ENCODE peak calls at places on chromosomes 16 and 17, in six cellular contexts. One of them, this sample, is unnamed. For H3K4me1, the result is how much of the 10 kb centered on the place peaks cover.

GRCh38 chr16:65002265-65002664 is 119.6 kb downstream of the CDH11 start:
- DNase-seq in RWPE2: no peak
- DNase-seq in psoas muscle: no peak
- DNase-seq in Peyer's patch: no peak
- DNase-seq in GM23338: no peak
- DNase-seq in OCI-LY7: no peak
- DNase-seq in this sample: no peak

GRCh38 chr17:19374136-19374535 is 4.2 kb upstream of the MAPK7 start:
- DNase-seq in RWPE2: no peak
- DNase-seq in OCI-LY7: no peak
- DNase-seq in Peyer's patch: no peak
- DNase-seq in GM23338: no peak
- DNase-seq in psoas muscle: no peak
- DNase-seq in this sample: no peak

GRCh38 chr16:28181557-28181914 is 30.2 kb downstream of the XPO6 start:
- DNase-seq in Peyer's patch: no peak
- DNase-seq in RWPE2: no peak
- DNase-seq in OCI-LY7: no peak
- DNase-seq in GM23338: no peak
- DNase-seq in psoas muscle: no peak
- DNase-seq in this sample: no peak

GRCh38 chr16:87324411-87325275 is 7.5 kb upstream of the C16orf95 start:
- DNase-seq in psoas muscle: peak
- DNase-seq in Peyer's patch: peak
- DNase-seq in OCI-LY7: peak
- DNase-seq in GM23338: peak
- DNase-seq in RWPE2: peak
- DNase-seq in this sample: no peak

GRCh38 chr17:59842901-59843652 is 49.7 kb downstream of the TUBD1 start:
- DNase-seq in Peyer's patch: peak
- DNase-seq in RWPE2: peak
- DNase-seq in psoas muscle: no peak
- DNase-seq in OCI-LY7: no peak
- DNase-seq in GM23338: peak
- DNase-seq in this sample: no peak

GRCh38 chr17:43090022-43090421 is 35.1 kb downstream of the BRCA1 start:
- DNase-seq in psoas muscle: no peak
- DNase-seq in GM23338: no peak
- DNase-seq in RWPE2: no peak
- DNase-seq in OCI-LY7: no peak
- DNase-seq in Peyer's patch: no peak
- DNase-seq in this sample: no peak

GRCh38 chr17:34872640-34873039 is 88.6 kb downstream of the CCT6B start:
- DNase-seq in Peyer's patch: no peak
- DNase-seq in RWPE2: no peak
- DNase-seq in psoas muscle: no peak
- DNase-seq in GM23338: no peak
- DNase-seq in OCI-LY7: no peak
- DNase-seq in this sample: no peak

GRCh38 chr16:27437946-27438345 is 36.0 kb downstream of the IL21R start:
- DNase-seq in RWPE2: peak
- DNase-seq in GM23338: no peak
- DNase-seq in OCI-LY7: no peak
- DNase-seq in Peyer's patch: no peak
- DNase-seq in psoas muscle: no peak
- DNase-seq in this sample: peak

GRCh38 chr16:79411357-79411756 is 189.2 kb downstream of the MAF start:
- DNase-seq in Peyer's patch: no peak
- DNase-seq in OCI-LY7: no peak
- DNase-seq in GM23338: no peak
- DNase-seq in RWPE2: no peak
- DNase-seq in psoas muscle: no peak
- DNase-seq in this sample: no peak

GRCh38 chr17:49850772-49851386 is 3.0 kb upstream of the TAC4 start:
- DNase-seq in OCI-LY7: no peak
- DNase-seq in GM23338: peak
- DNase-seq in Peyer's patch: no peak
- DNase-seq in psoas muscle: no peak
- DNase-seq in RWPE2: no peak
- DNase-seq in this sample: no peak

GRCh38 chr16:70437582-70438324 is 1.1 kb downstream of the ST3GAL2 start:
- DNase-seq in GM23338: peak
- DNase-seq in OCI-LY7: peak
- DNase-seq in RWPE2: no peak
- DNase-seq in Peyer's patch: no peak
- DNase-seq in psoas muscle: no peak
- DNase-seq in this sample: no peak

GRCh38 chr16:77866769-77867168 is 78.4 kb downstream of the VAT1L start:
- DNase-seq in GM23338: no peak
- DNase-seq in Peyer's patch: no peak
- DNase-seq in OCI-LY7: no peak
- DNase-seq in RWPE2: no peak
- DNase-seq in psoas muscle: no peak
- DNase-seq in this sample: no peak

GRCh38 chr17:41667280-41668008 is 21.2 kb upstream of the EIF1 start:
- DNase-seq in Peyer's patch: no peak
- DNase-seq in psoas muscle: peak
- DNase-seq in GM23338: no peak
- DNase-seq in RWPE2: no peak
- DNase-seq in OCI-LY7: no peak
- DNase-seq in this sample: no peak

GRCh38 chr17:28499684-28500357 is 6.3 kb upstream of the FOXN1 start:
- DNase-seq in RWPE2: no peak
- DNase-seq in GM23338: no peak
- DNase-seq in Peyer's patch: peak
- DNase-seq in psoas muscle: no peak
- DNase-seq in OCI-LY7: no peak
- DNase-seq in this sample: no peak

GRCh38 chr17:28498652-28499365 is 7.3 kb upstream of the FOXN1 start:
- DNase-seq in OCI-LY7: no peak
- DNase-seq in GM23338: no peak
- DNase-seq in Peyer's patch: peak
- DNase-seq in psoas muscle: no peak
- DNase-seq in RWPE2: no peak
- DNase-seq in this sample: no peak

GRCh38 chr17:28499366-28499668 is 6.8 kb upstream of the FOXN1 start:
- DNase-seq in psoas muscle: no peak
- DNase-seq in RWPE2: no peak
- DNase-seq in OCI-LY7: no peak
- DNase-seq in Peyer's patch: peak
- DNase-seq in GM23338: no peak
- DNase-seq in this sample: no peak

GRCh38 chr17:28501421-28502284 is 4.5 kb upstream of the FOXN1 start:
- DNase-seq in psoas muscle: no peak
- DNase-seq in OCI-LY7: no peak
- DNase-seq in Peyer's patch: no peak
- DNase-seq in GM23338: no peak
- DNase-seq in RWPE2: no peak
- DNase-seq in this sample: no peak

DNA sequence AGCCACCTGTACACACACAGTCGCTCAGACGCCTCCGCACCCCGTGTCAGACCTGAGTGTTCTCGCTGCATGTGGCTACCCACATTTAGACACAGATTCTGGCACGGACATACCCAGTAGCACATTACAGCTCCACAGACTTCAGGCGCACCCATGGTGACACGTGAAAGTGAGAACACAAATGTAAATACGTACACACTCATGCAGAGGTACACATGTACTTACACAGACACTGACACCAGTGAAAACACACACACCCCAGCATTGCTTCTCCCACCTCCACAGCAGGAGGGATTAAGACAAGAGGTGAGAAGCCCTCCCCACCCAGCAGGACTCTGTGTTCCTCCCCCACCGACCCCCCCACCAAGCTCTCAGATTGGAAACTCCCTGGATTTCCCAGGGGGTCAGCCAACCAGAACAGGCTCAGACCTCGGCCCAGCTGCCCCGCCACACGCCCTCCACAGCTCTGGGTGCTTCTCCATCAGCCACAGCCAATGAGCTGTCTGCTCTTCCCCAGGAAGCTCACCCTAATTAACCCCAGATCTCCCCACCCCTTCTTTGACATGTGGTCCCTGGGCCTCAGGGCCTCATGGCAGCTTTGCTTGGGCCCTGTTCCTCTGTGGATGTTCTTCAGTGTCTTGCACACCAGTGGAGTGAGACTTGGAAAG is 5.3 kb upstream of the FOXN1 start:
- DNase-seq in OCI-LY7: no peak
- DNase-seq in RWPE2: no peak
- DNase-seq in Peyer's patch: no peak
- DNase-seq in psoas muscle: no peak
- DNase-seq in GM23338: no peak
- DNase-seq in this sample: no peak
- TF ChIP-seq CTCF in OCI-LY7: no peak
- TF ChIP-seq CTCF in RWPE2: no peak
- TF ChIP-seq CTCF in Peyer's patch: no peak
- TF ChIP-seq CTCF in psoas muscle: no peak
- TF ChIP-seq CTCF in GM23338: no peak
- TF ChIP-seq CTCF in this sample: no peak

GRCh38 chr16:48370234-48370633 is 15.0 kb downstream of the SIAH1 start:
- DNase-seq in RWPE2: no peak
- DNase-seq in psoas muscle: no peak
- DNase-seq in OCI-LY7: no peak
- DNase-seq in Peyer's patch: no peak
- DNase-seq in GM23338: no peak
- DNase-seq in this sample: no peak
- H3K4me1 ChIP-seq in RWPE2: under half
- H3K4me1 ChIP-seq in psoas muscle: half or more
- H3K4me1 ChIP-seq in OCI-LY7: under half
- H3K4me1 ChIP-seq in Peyer's patch: under half
- H3K4me1 ChIP-seq in GM23338: under half
- H3K4me1 ChIP-seq in this sample: half or more

GRCh38 chr17:57108656-57109392 is 23.8 kb downstream of the AKAP1 start:
- DNase-seq in OCI-LY7: no peak
- DNase-seq in Peyer's patch: peak
- DNase-seq in psoas muscle: peak
- DNase-seq in GM23338: no peak
- DNase-seq in RWPE2: no peak
- DNase-seq in this sample: no peak
- H3K27ac ChIP-seq in OCI-LY7: no peak
- H3K27ac ChIP-seq in Peyer's patch: peak
- H3K27ac ChIP-seq in psoas muscle: peak
- H3K27ac ChIP-seq in GM23338: no peak
- H3K27ac ChIP-seq in RWPE2: peak
- H3K27ac ChIP-seq in this sample: peak

GRCh38 chr16:88628512-88628974 is 9.8 kb upstream of the IL17C start:
- DNase-seq in Peyer's patch: no peak
- DNase-seq in RWPE2: no peak
- DNase-seq in psoas muscle: peak
- DNase-seq in OCI-LY7: peak
- DNase-seq in GM23338: peak
- DNase-seq in this sample: no peak
- TF ChIP-seq CTCF in Peyer's patch: no peak
- TF ChIP-seq CTCF in RWPE2: peak
- TF ChIP-seq CTCF in psoas muscle: peak
- TF ChIP-seq CTCF in OCI-LY7: peak
- TF ChIP-seq CTCF in GM23338: peak
- TF ChIP-seq CTCF in this sample: no peak

GRCh38 chr16:2472885-2473284 is 1.8 kb downstream of the NTN3 start:
- DNase-seq in psoas muscle: no peak
- DNase-seq in OCI-LY7: no peak
- DNase-seq in RWPE2: no peak
- DNase-seq in Peyer's patch: no peak
- DNase-seq in GM23338: no peak
- DNase-seq in this sample: no peak
- H3K4me1 ChIP-seq in psoas muscle: under half
- H3K4me1 ChIP-seq in OCI-LY7: half or more
- H3K4me1 ChIP-seq in RWPE2: under half
- H3K4me1 ChIP-seq in Peyer's patch: under half
- H3K4me1 ChIP-seq in GM23338: under half
- H3K4me1 ChIP-seq in this sample: half or more

GRCh38 chr17:39757931-39758873 is 20.5 kb downstream of the GRB7 start:
- DNase-seq in RWPE2: no peak
- DNase-seq in GM23338: no peak
- DNase-seq in Peyer's patch: no peak
- DNase-seq in psoas muscle: no peak
- DNase-seq in OCI-LY7: peak
- DNase-seq in this sample: no peak
- H3K27ac ChIP-seq in RWPE2: no peak
- H3K27ac ChIP-seq in GM23338: no peak
- H3K27ac ChIP-seq in Peyer's patch: peak
- H3K27ac ChIP-seq in psoas muscle: no peak
- H3K27ac ChIP-seq in OCI-LY7: peak
- H3K27ac ChIP-seq in this sample: no peak

GRCh38 chr17:62392908-62393307 is 12.6 kb downstream of the EFCAB3 start:
- DNase-seq in GM23338: no peak
- DNase-seq in psoas muscle: no peak
- DNase-seq in Peyer's patch: no peak
- DNase-seq in RWPE2: no peak
- DNase-seq in OCI-LY7: no peak
- DNase-seq in this sample: no peak

GRCh38 chr17:62398891-62399290 is 18.5 kb downstream of the EFCAB3 start:
- DNase-seq in psoas muscle: no peak
- DNase-seq in Peyer's patch: no peak
- DNase-seq in RWPE2: no peak
- DNase-seq in OCI-LY7: no peak
- DNase-seq in GM23338: no peak
- DNase-seq in this sample: no peak
- TF ChIP-seq CTCF in psoas muscle: no peak
- TF ChIP-seq CTCF in Peyer's patch: no peak
- TF ChIP-seq CTCF in RWPE2: no peak
- TF ChIP-seq CTCF in OCI-LY7: no peak
- TF ChIP-seq CTCF in GM23338: no peak
- TF ChIP-seq CTCF in this sample: no peak